ENCODE peak calls at places on chromosome 1, in ten cellular contexts. O, Y, M, N, D, B, S, I, G and K are unnamed samples.

GRCh38 chr1:163824006-163824405 is 502.3 kb downstream of the NUF2 start:
- DNase-seq in O (peak), Y (no peak), M (no peak), N (no peak), D (no peak), B (peak), S (no peak), I (no peak), G (peak), K (peak)

GRCh38 chr1:56496158-56496557 is 83.2 kb downstream of the PLPP3 start:
- DNase-seq in O (no peak), Y (no peak), M (no peak), N (no peak), D (no peak), B (no peak), S (no peak), I (no peak), G (no peak), K (no peak)

GRCh38 chr1:68270993-68271392 is 38.7 kb upstream of the WLS start:
- DNase-seq in O (no peak), Y (no peak), M (no peak), N (no peak), D (no peak), B (no peak), S (no peak), I (no peak), G (peak), K (no peak)

GRCh38 chr1:215878128-215878527 is 311.0 kb downstream of the KCTD3 start:
- DNase-seq in O (no peak), Y (no peak), M (no peak), N (no peak), D (no peak), B (no peak), S (no peak), I (no peak), G (peak), K (no peak)

GRCh38 chr1:41853907-41854306 is 64.8 kb downstream of the HIVEP3 start:
- DNase-seq in O (no peak), Y (no peak), M (no peak), N (no peak), D (no peak), B (no peak), S (no peak), I (no peak), G (no peak), K (no peak)

GRCh38 chr1:170893655-170894297 is 41.6 kb upstream of the MROH9 start:
- DNase-seq in O (no peak), Y (no peak), M (no peak), N (no peak), D (no peak), B (no peak), S (no peak), I (no peak), G (no peak), K (no peak)

GRCh38 chr1:53332188-53332564 is 4.3 kb upstream of the LRP8 start:
- DNase-seq in O (no peak), Y (no peak), M (no peak), N (no peak), D (peak), B (no peak), S (peak), I (peak), G (no peak), K (no peak)

GRCh38 chr1:201085902-201086735 is 26.1 kb downstream of the CACNA1S start:
- DNase-seq in O (no peak), Y (peak), M (peak), N (peak), D (peak), B (peak), S (peak), I (no peak), G (peak), K (peak)

GRCh38 chr1:214318956-214319355 is 38.0 kb downstream of the SMYD2 start:
- DNase-seq in O (no peak), Y (no peak), M (no peak), N (no peak), D (no peak), B (no peak), S (no peak), I (no peak), G (no peak), K (no peak)

GRCh38 chr1:245544236-245544635 is 389.5 kb downstream of the KIF26B start:
- DNase-seq in O (no peak), Y (no peak), M (no peak), N (no peak), D (no peak), B (no peak), S (no peak), I (no peak), G (no peak), K (no peak)

GRCh38 chr1:59574085-59574484 is 240.7 kb upstream of the HOOK1 start:
- DNase-seq in O (no peak), Y (no peak), M (no peak), N (no peak), D (no peak), B (no peak), S (no peak), I (no peak), G (peak), K (no peak)

GRCh38 chr1:150561830-150562367 is 12.7 kb downstream of the ADAMTSL4 start:
- DNase-seq in O (peak), Y (peak), M (peak), N (peak), D (peak), B (peak), S (peak), I (peak), G (peak), K (peak)
- TF ChIP-seq POLR2A in O (no peak), Y (no peak), M (peak), N (peak), D (no peak), B (peak), S (no peak), I (no peak), G (peak), K (no peak)

GRCh38 chr1:26726784-26727183 is 31.0 kb downstream of the ARID1A start:
- DNase-seq in O (no peak), Y (no peak), M (no peak), N (no peak), D (no peak), B (no peak), S (no peak), I (no peak), G (no peak), K (no peak)

GRCh38 chr1:26724118-26724517 is 28.3 kb downstream of the ARID1A start:
- DNase-seq in O (no peak), Y (no peak), M (no peak), N (no peak), D (no peak), B (no peak), S (no peak), I (no peak), G (no peak), K (no peak)

GRCh38 chr1:26721669-26722355 is 26.0 kb downstream of the ARID1A start:
- DNase-seq in O (no peak), Y (peak), M (no peak), N (no peak), D (no peak), B (no peak), S (no peak), I (no peak), G (no peak), K (no peak)

GRCh38 chr1:26724938-26725337 is 29.1 kb downstream of the ARID1A start:
- DNase-seq in O (no peak), Y (no peak), M (no peak), N (no peak), D (no peak), B (no peak), S (no peak), I (no peak), G (no peak), K (no peak)

DNA sequence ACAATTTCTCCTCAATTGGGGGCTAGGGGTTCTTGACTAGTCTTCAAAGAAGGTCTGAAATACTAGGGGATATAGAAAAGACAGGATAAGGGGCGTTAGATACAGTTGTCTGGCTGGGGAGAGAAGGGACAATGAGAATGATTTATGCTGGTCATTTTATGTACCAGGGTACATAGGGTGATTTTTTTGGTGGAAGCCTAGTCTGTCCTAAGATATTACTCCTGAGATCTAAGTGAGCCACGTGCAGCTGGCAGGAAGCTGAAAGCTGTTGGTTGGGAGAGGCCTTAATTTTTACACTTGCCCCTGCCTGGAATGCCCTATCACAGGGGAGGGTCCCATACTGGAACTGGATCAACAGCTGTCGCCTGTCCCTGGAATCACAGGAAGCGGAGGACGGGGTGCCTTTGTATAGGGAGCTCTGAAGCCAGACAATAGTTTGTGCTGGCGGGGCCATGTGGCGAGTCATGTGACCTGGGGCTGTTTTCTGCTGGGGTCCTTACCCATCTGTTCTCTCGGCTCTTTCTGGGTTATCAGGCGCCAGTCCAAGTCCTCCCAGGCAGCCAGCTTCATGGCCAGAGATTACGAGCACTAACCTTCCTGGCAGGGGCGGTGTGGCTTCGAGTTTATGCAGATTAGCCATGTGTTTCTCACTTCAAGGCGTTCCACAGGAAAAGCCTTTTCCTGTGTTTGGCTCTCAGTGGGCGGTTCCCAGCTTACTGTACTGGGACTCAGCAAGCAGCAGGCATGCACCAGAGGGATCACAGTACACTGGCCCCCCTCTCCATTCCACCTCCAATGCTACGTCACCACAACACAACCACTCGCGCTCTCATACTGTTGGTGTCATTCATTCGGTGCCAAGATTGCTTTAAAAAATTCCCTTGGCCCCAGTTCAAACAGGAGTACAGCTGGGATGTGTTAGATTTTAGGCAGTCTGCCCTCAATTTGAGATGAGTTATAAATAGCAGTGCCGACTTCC is 27.5 kb downstream of the ARID1A start:
- DNase-seq in O (peak), Y (peak), M (peak), N (peak), D (peak), B (peak), S (peak), I (peak), G (peak), K (peak)
- H3K4me3 ChIP-seq in O (no peak), Y (no peak), M (no peak), N (no peak), D (peak), B (no peak), S (no peak), I (no peak), G (no peak), K (no peak)

DNA sequence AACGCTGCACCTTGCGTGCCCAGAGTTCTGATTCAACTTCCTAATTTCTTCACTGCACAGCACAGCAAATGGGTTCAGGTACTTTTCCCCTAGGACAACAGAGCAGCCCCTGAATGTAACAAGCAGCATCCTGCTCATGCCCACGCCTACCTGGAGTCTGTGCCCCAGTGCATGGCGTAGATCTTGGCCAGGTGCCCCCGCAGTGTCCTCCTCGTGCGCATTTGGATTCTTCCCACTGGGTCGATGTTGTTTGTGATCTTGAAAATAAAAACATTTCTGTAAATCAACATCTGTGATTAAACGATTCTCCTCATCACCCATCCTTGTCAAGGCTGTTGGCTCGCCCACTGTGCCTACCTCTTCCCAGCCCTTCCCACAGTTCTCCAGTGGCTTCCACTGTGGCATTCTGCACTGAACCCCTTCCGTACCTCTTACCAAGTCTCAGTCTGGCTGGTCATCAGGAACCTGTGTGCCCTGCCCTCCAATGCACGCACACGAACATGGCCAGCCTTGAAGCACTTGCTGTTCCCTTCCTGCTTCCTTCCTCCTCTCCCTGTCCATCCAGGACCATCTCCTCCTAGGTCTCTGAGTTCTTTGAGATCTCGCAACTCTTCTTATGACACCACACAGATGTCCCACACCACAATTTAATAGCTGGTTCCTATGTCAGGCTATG is 37.5 kb upstream of the NADK start:
- DNase-seq in O (no peak), Y (no peak), M (no peak), N (no peak), D (no peak), B (no peak), S (no peak), I (no peak), G (no peak), K (no peak)
- TF ChIP-seq POLR2A in O (no peak), Y (no peak), M (no peak), N (no peak), D (no peak), B (no peak), S (no peak), I (no peak), G (no peak), K (no peak)

DNA sequence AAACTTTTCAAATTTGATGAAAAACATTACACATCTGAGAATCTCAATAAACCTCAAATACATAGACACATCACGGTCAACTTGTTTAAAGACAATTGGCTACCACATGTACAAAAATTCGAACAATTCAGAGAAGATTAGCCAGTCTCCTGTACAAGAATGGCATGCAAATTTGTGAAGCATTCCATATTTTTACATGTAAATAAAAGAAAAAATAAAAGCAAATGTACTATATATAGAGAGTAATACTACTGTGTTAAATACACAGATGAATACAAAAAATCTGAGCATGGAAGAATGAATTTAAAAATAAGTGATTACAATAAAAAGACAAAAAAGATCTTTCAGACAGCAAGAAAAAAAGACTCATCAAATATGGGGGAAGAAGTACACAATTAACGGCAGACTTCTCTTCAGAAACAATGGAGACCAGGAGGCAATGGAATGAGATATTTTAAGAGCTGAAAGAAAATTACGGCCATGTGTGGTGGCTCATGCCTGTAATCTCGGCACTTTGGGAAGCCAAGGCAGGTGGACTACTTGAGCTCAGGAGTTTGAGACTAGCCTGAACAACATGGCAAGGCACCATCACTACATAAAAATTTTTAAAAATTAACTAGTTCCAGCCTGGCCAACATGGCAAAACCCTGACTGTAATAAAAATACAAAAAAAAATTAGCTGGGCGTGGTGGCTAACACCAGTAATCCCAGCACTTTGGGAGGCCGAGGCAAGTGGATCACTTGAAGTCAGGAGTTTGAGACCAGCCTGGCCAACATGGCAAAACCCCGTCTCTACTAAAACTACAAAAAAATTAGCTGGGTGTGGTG is 23.2 kb downstream of the HAX1 start:
- DNase-seq in O (no peak), Y (peak), M (peak), N (no peak), D (no peak), B (no peak), S (no peak), I (no peak), G (no peak), K (no peak)
- H3K4me3 ChIP-seq in O (no peak), Y (no peak), M (no peak), N (no peak), D (no peak), B (no peak), S (no peak), I (no peak), G (no peak), K (no peak)

DNA sequence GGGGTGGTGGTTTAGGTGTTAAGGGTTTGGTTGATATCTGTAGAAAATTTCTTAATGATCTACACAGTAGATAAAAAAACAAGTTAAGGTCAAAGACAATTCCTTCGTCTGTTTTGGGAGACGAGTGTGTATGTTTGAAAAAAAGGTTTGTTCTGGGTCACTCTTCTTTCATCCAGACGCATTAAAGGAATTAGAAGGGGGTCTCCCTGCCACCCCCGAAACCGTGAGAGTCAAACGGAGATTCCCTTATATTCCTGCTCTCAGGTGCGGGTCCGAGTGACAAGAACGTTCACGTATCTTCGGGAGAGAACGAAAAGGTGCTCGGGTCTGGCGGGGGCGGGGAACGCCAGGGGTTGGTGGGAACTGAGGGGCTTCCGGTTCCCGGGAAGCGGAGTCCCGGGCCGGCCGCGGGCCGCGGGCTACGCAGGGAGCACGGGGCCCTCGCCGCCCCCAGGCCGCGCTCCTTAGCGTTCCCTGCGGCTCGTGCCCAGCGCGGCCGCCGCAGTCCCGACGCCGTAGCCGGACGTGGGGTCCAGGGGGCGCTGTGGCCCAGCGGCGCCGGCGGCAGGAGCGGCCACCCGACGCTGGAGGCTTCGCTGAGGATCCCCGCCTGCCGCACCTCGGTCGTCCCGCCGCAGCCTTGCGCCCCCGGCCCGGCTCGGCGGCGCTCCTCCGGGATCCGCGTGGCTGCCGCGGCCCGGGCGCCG is at the start of gene ZFYVE9:
- DNase-seq in O (peak), Y (peak), M (no peak), N (peak), D (peak), B (peak), S (peak), I (peak), G (peak), K (peak)
- TF ChIP-seq POLR2A in O (no peak), Y (peak), M (peak), N (peak), D (no peak), B (peak), S (peak), I (no peak), G (no peak), K (peak)

GRCh38 chr1:9629445-9630201 is 21.9 kb upstream of the PIK3CD start:
- DNase-seq in O (peak), Y (peak), M (no peak), N (no peak), D (peak), B (peak), S (no peak), I (no peak), G (no peak), K (peak)
- H3K4me3 ChIP-seq in O (no peak), Y (peak), M (no peak), N (no peak), D (peak), B (no peak), S (no peak), I (no peak), G (no peak), K (no peak)

GRCh38 chr1:54565113-54565501 is 17.1 kb downstream of the ACOT11 start:
- DNase-seq in O (no peak), Y (no peak), M (no peak), N (no peak), D (no peak), B (no peak), S (no peak), I (no peak), G (no peak), K (no peak)

GRCh38 chr1:54559771-54560231 is 11.8 kb downstream of the ACOT11 start:
- DNase-seq in O (peak), Y (no peak), M (no peak), N (no peak), D (no peak), B (no peak), S (no peak), I (peak), G (no peak), K (no peak)

GRCh38 chr1:54567961-54568360 is 19.9 kb downstream of the ACOT11 start:
- DNase-seq in O (no peak), Y (peak), M (no peak), N (no peak), D (no peak), B (no peak), S (no peak), I (no peak), G (peak), K (no peak)

GRCh38 chr1:54566438-54567141 is 18.6 kb downstream of the ACOT11 start:
- DNase-seq in O (no peak), Y (no peak), M (no peak), N (no peak), D (no peak), B (no peak), S (no peak), I (no peak), G (no peak), K (no peak)

GRCh38 chr1:54564312-54565112 is 16.5 kb downstream of the ACOT11 start:
- DNase-seq in O (no peak), Y (no peak), M (peak), N (no peak), D (peak), B (no peak), S (peak), I (peak), G (no peak), K (no peak)
- TF ChIP-seq POLR2A in O (no peak), Y (no peak), M (peak), N (no peak), D (no peak), B (no peak), S (no peak), I (no peak), G (no peak), K (no peak)

DNA sequence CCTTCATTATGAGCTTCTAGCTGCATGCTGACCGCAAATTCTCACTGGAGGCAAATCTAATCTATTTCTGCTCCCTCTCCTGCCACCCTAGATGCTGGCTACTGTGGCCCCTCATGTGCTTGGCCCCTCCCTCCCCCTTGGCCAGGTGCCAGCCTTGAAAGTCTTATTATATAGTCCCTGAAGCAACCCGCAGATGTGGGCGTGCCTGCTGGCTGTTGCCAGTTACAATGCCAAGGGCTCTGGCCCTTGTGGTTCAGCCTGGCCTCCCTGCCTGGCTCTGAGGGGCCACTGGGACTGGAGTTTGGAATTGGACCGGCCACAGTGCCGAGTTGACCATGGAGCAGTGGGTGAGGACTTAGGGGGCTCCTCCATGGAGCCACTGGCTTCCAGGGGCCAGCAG is 78.9 kb upstream of the ACTRT2 start:
- DNase-seq in O (no peak), Y (no peak), M (no peak), N (no peak), D (no peak), B (no peak), S (no peak), I (no peak), G (no peak), K (no peak)
- H3K4me3 ChIP-seq in O (no peak), Y (no peak), M (no peak), N (no peak), D (no peak), B (no peak), S (no peak), I (no peak), G (no peak), K (no peak)